ENCODE peak calls at places on chromosomes 1 and 21, in seven cellular contexts. F is hypothalamus; P is stimulated activated CD4-positive, alpha-beta T cell treated with anti-CD3 and anti-CD28 coated beads, TNF-alpha, amount 100 ng/mL, for 48 hours; E is NCI-H446 treated with DMSO at 0.1 percent for 48 hours; Y is EL; S is omental fat pad; B is left ventricle myocardium superior. O is an unnamed sample.
A peak's percentile ranks its signal among the peaks of the same experiment; 100 is the strongest.

GRCh38 chr1:74399249-74399648 is 113.2 kb downstream of the LRRC53 start:
- DNase-seq in S (no peak), Y (no peak), E (no peak), B (no peak), P (no peak), F (no peak), O (no peak)

GRCh38 chr1:28811766-28812668 is at the start of gene OPRD1:
- DNase-seq in E (no peak), F (no peak), P (no peak), B (no peak), S (no peak), Y (no peak), O (no peak)

GRCh38 chr1:157978547-157979403 is 14.7 kb upstream of the KIRREL1 start:
- DNase-seq in S (no peak), Y (no peak), F (no peak), P (no peak), E (no peak), B (peak; percentile 35), O (no peak)

GRCh38 chr1:33141216-33141615 is 40.6 kb downstream of the TRIM62 start:
- DNase-seq in E (no peak), B (no peak), S (no peak), P (no peak), F (no peak), Y (no peak), O (no peak)

GRCh38 chr1:61873581-61873980 is 131.3 kb downstream of the PATJ start:
- DNase-seq in B (no peak), S (no peak), E (no peak), P (no peak), Y (no peak), F (no peak), O (no peak)

GRCh38 chr1:2543543-2544092 is 12.6 kb upstream of the TNFRSF14 start:
- DNase-seq in B (peak; percentile 38), F (no peak), S (no peak), Y (peak; percentile 53), P (no peak), E (no peak), O (peak; percentile 46)

GRCh38 chr1:238753205-238753720 is 633.1 kb upstream of the CHRM3 start:
- DNase-seq in F (no peak), S (no peak), Y (no peak), E (no peak), P (no peak), B (no peak), O (no peak)

GRCh38 chr1:1136547-1137230 is 20.8 kb upstream of the C1orf159 start:
- DNase-seq in F (no peak), Y (no peak), B (no peak), P (no peak), S (no peak), E (no peak), O (no peak)

GRCh38 chr1:68230901-68231626 is 1.3 kb downstream of the WLS start:
- DNase-seq in S (no peak), F (no peak), Y (peak; percentile 50), B (peak; percentile 45), E (no peak), P (no peak), O (no peak)

GRCh38 chr1:61337981-61338848 is 255.9 kb downstream of the NFIA start:
- DNase-seq in B (peak; percentile 71), S (no peak), P (no peak), E (peak; percentile 44), F (no peak), Y (peak; percentile 90), O (peak; percentile 90)

GRCh38 chr1:211928222-211928856 is 97.8 kb upstream of the LPGAT1 start:
- DNase-seq in E (no peak), Y (no peak), F (no peak), P (no peak), B (no peak), S (no peak), O (peak; percentile 37)

GRCh38 chr21:45761703-45762102 is 118.2 kb downstream of the PCBP3 start:
- DNase-seq in F (no peak), S (no peak), Y (no peak), E (no peak), P (no peak), B (no peak), O (no peak)

GRCh38 chr21:24844672-24845071 is 762.6 kb downstream of the MRPL39 start:
- DNase-seq in P (no peak), S (no peak), F (no peak), Y (no peak), E (no peak), B (no peak), O (no peak)

GRCh38 chr1:236354330-236355147 is 39.5 kb upstream of the EDARADD start:
- DNase-seq in S (no peak), Y (peak; percentile 49), B (no peak), F (no peak), E (no peak), P (no peak), O (peak; percentile 56)

GRCh38 chr1:117537291-117537920 is 68.4 kb upstream of the TENT5C start:
- DNase-seq in E (no peak), F (no peak), S (no peak), B (no peak), Y (no peak), P (no peak), O (no peak)

GRCh38 chr1:198167436-198167934 is 10.7 kb downstream of the NEK7 start:
- DNase-seq in F (no peak), S (no peak), Y (peak; percentile 42), E (no peak), P (no peak), B (no peak), O (no peak)

GRCh38 chr1:18730321-18730720 is 99.7 kb downstream of the PAX7 start:
- DNase-seq in P (no peak), E (no peak), S (no peak), F (no peak), Y (no peak), B (no peak), O (no peak)

GRCh38 chr21:40905251-40905650 is 58.3 kb upstream of the DSCAM start:
- DNase-seq in B (no peak), F (no peak), E (no peak), Y (no peak), S (no peak), P (no peak), O (no peak)

GRCh38 chr1:245074232-245074747 is 80.5 kb upstream of the KIF26B start:
- DNase-seq in B (no peak), F (no peak), E (no peak), S (no peak), Y (peak; percentile 24), P (no peak), O (peak; percentile 80)

GRCh38 chr1:99098589-99098988 is 93.9 kb upstream of the PLPPR5 start:
- DNase-seq in B (no peak), Y (no peak), S (no peak), F (no peak), E (no peak), P (no peak), O (no peak)

GRCh38 chr21:28949318-28949717 is 43.4 kb downstream of the LTN1 start:
- DNase-seq in Y (no peak), F (no peak), S (no peak), E (no peak), B (no peak), P (no peak), O (no peak)

GRCh38 chr1:77557053-77557452 is 125.4 kb downstream of the ZZZ3 start:
- DNase-seq in E (no peak), S (no peak), B (no peak), Y (no peak), F (no peak), P (no peak), O (no peak)

GRCh38 chr1:195328102-195328501 is 1280.1 kb downstream of the KCNT2 start:
- DNase-seq in S (no peak), P (no peak), F (no peak), B (no peak), Y (no peak), E (no peak), O (no peak)

GRCh38 chr1:227895828-227896685 is 51.7 kb downstream of the WNT9A start:
- DNase-seq in P (no peak), Y (peak; percentile 28), E (no peak), S (peak; percentile 6), B (peak; percentile 55), F (no peak), O (no peak)

GRCh38 chr21:19475525-19475924 is 1071.9 kb upstream of the TMPRSS15 start:
- DNase-seq in E (no peak), P (no peak), Y (no peak), F (no peak), S (no peak), B (no peak), O (no peak)

GRCh38 chr1:112722601-112723510 is 7.7 kb upstream of the PPM1J start:
- DNase-seq in B (peak; percentile 39), Y (peak; percentile 56), E (no peak), S (no peak), F (no peak), P (no peak), O (peak; percentile 56)

GRCh38 chr1:203425668-203425999 is 50.0 kb upstream of the PRELP start:
- DNase-seq in S (no peak), B (no peak), P (no peak), Y (no peak), F (no peak), E (no peak), O (peak; percentile 32)

GRCh38 chr21:37402251-37402867 is 35.8 kb downstream of the DYRK1A start:
- DNase-seq in S (no peak), E (no peak), P (no peak), B (no peak), F (no peak), Y (no peak), O (no peak)

GRCh38 chr21:45845063-45845789 is 136.3 kb upstream of the COL6A1 start:
- DNase-seq in P (no peak), F (no peak), E (no peak), Y (no peak), S (no peak), B (no peak), O (no peak)

GRCh38 chr1:101526813-101527212 is 290.0 kb downstream of the S1PR1 start:
- DNase-seq in P (no peak), F (no peak), S (no peak), E (no peak), B (no peak), Y (no peak), O (no peak)

GRCh38 chr1:229003233-229004031 is 267.5 kb upstream of the RAB4A start:
- DNase-seq in S (no peak), P (no peak), E (peak; percentile 98), F (peak; percentile 53), B (no peak), Y (no peak), O (no peak)

GRCh38 chr1:193322218-193322617 is 135.8 kb upstream of the B3GALT2 start:
- DNase-seq in F (no peak), P (no peak), E (no peak), B (no peak), Y (peak; percentile 92), S (no peak), O (peak; percentile 76)

GRCh38 chr21:14275806-14276205 is 59.8 kb downstream of the RBM11 start:
- DNase-seq in P (no peak), F (no peak), S (no peak), Y (no peak), B (no peak), E (no peak), O (no peak)

GRCh38 chr1:179926494-179927205 is 28.0 kb upstream of the CEP350 start:
- DNase-seq in E (no peak), Y (peak; percentile 58), F (no peak), B (no peak), P (no peak), S (no peak), O (peak; percentile 90)

GRCh38 chr1:54331091-54331772 is 75.0 kb downstream of the SSBP3 start:
- DNase-seq in S (no peak), P (no peak), F (no peak), B (no peak), E (no peak), Y (no peak), O (peak; percentile 41)

GRCh38 chr1:21706151-21706835 is 37.1 kb upstream of the RAP1GAP start:
- DNase-seq in E (no peak), B (no peak), F (no peak), P (no peak), S (no peak), Y (no peak), O (peak; percentile 52)